ENCODE peak calls at places on chromosomes 1 and 21, in eight cellular contexts. One of them, this sample, is unnamed. For H3K36me3 and H3K27me3, the result is how much of the 10 kb centered on the place peaks cover.

GRCh38 chr1:36612881-36613280 is 130.2 kb upstream of the CSF3R start:
- DNase-seq in tibial artery: no peak
- DNase-seq in SJSA1: no peak
- DNase-seq in effector memory CD4-positive, alpha-beta T cell: no peak
- DNase-seq in CD4-positive, alpha-beta memory T cell: no peak
- DNase-seq in thoracic aorta: no peak
- DNase-seq in GM23338: peak
- DNase-seq in kidney epithelial cell: no peak
- DNase-seq in this sample: no peak

GRCh38 chr1:62685431-62685859 is 2.7 kb downstream of the DOCK7 start:
- DNase-seq in tibial artery: no peak
- DNase-seq in SJSA1: no peak
- DNase-seq in effector memory CD4-positive, alpha-beta T cell: no peak
- DNase-seq in CD4-positive, alpha-beta memory T cell: no peak
- DNase-seq in thoracic aorta: no peak
- DNase-seq in GM23338: no peak
- DNase-seq in kidney epithelial cell: no peak
- DNase-seq in this sample: no peak

GRCh38 chr21:41961753-41962152 is 7.9 kb upstream of the C2CD2 start:
- DNase-seq in tibial artery: no peak
- DNase-seq in SJSA1: no peak
- DNase-seq in effector memory CD4-positive, alpha-beta T cell: no peak
- DNase-seq in CD4-positive, alpha-beta memory T cell: no peak
- DNase-seq in thoracic aorta: no peak
- DNase-seq in GM23338: no peak
- DNase-seq in kidney epithelial cell: no peak
- DNase-seq in this sample: no peak

GRCh38 chr1:4108741-4109625 is 208.9 kb upstream of the C1orf174 start:
- DNase-seq in tibial artery: no peak
- DNase-seq in SJSA1: no peak
- DNase-seq in effector memory CD4-positive, alpha-beta T cell: no peak
- DNase-seq in CD4-positive, alpha-beta memory T cell: no peak
- DNase-seq in thoracic aorta: no peak
- DNase-seq in GM23338: no peak
- DNase-seq in kidney epithelial cell: no peak
- DNase-seq in this sample: no peak

GRCh38 chr1:180270767-180271639 is 40.9 kb downstream of the LHX4 start:
- DNase-seq in tibial artery: no peak
- DNase-seq in SJSA1: peak
- DNase-seq in effector memory CD4-positive, alpha-beta T cell: no peak
- DNase-seq in CD4-positive, alpha-beta memory T cell: no peak
- DNase-seq in thoracic aorta: no peak
- DNase-seq in GM23338: peak
- DNase-seq in kidney epithelial cell: peak
- DNase-seq in this sample: no peak

GRCh38 chr1:156167536-156167935 is 14.2 kb downstream of the SEMA4A start:
- DNase-seq in tibial artery: no peak
- DNase-seq in SJSA1: no peak
- DNase-seq in effector memory CD4-positive, alpha-beta T cell: no peak
- DNase-seq in CD4-positive, alpha-beta memory T cell: no peak
- DNase-seq in thoracic aorta: no peak
- DNase-seq in GM23338: no peak
- DNase-seq in kidney epithelial cell: no peak
- DNase-seq in this sample: no peak

GRCh38 chr1:203906932-203907331 is 45.5 kb downstream of the SNRPE start:
- DNase-seq in tibial artery: no peak
- DNase-seq in SJSA1: peak
- DNase-seq in effector memory CD4-positive, alpha-beta T cell: no peak
- DNase-seq in CD4-positive, alpha-beta memory T cell: no peak
- DNase-seq in thoracic aorta: no peak
- DNase-seq in GM23338: no peak
- DNase-seq in kidney epithelial cell: peak
- DNase-seq in this sample: peak

GRCh38 chr21:17752171-17752570 is 67.0 kb downstream of the C21orf91 start:
- DNase-seq in tibial artery: no peak
- DNase-seq in SJSA1: no peak
- DNase-seq in effector memory CD4-positive, alpha-beta T cell: no peak
- DNase-seq in CD4-positive, alpha-beta memory T cell: no peak
- DNase-seq in thoracic aorta: no peak
- DNase-seq in GM23338: no peak
- DNase-seq in kidney epithelial cell: no peak
- DNase-seq in this sample: no peak

GRCh38 chr1:206890125-206890637 is 7.1 kb upstream of the IL24 start:
- DNase-seq in tibial artery: no peak
- DNase-seq in SJSA1: peak
- DNase-seq in effector memory CD4-positive, alpha-beta T cell: no peak
- DNase-seq in CD4-positive, alpha-beta memory T cell: no peak
- DNase-seq in thoracic aorta: no peak
- DNase-seq in GM23338: peak
- DNase-seq in kidney epithelial cell: no peak
- DNase-seq in this sample: no peak

DNA sequence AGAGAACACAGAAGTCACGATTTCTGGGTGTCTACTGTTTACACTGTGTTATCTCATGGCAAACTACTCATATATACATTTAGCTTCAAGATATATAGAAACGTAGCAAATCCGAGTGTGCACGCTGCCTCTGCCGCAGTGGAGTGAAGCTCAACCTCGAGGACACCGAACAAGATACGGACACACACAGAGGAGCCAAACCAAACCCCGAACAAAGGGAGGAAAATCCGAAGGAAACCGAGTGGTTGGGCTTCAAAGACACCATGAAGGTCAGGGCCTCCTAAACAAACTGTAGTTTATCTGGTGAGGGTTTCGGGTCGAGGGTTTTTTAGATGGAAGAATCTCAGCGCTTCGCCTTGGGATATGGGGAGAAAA is 34.5 kb downstream of the SLC45A1 start:
- DNase-seq in tibial artery: peak
- DNase-seq in SJSA1: no peak
- DNase-seq in effector memory CD4-positive, alpha-beta T cell: no peak
- DNase-seq in CD4-positive, alpha-beta memory T cell: no peak
- DNase-seq in thoracic aorta: no peak
- DNase-seq in GM23338: no peak
- DNase-seq in kidney epithelial cell: no peak
- DNase-seq in this sample: no peak
- H3K36me3 ChIP-seq in tibial artery: under half
- H3K36me3 ChIP-seq in SJSA1: half or more
- H3K36me3 ChIP-seq in effector memory CD4-positive, alpha-beta T cell: under half
- H3K36me3 ChIP-seq in CD4-positive, alpha-beta memory T cell: under half
- H3K36me3 ChIP-seq in thoracic aorta: under half
- H3K36me3 ChIP-seq in GM23338: under half
- H3K36me3 ChIP-seq in kidney epithelial cell: under half
- H3K36me3 ChIP-seq in this sample: under half

DNA sequence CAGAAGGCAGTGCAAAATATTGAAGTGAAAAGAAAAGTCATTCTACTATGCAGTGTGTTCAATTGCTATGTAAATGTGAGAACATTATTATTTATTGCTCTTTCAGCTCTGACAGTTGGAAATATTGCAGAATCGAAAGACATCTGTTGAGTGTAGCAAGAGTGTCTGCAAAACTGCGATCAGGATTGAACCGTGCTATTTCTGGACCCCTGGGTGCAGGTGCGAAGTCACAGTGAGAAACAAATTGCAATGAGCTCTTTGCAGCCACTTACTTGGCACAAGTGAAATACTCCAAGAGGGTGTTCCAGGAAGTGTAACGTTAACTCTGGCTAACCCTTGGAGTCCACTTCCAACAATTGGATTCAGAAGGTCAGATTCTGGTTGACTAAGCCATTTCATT is 566.5 kb downstream of the AJAP1 start:
- DNase-seq in tibial artery: no peak
- DNase-seq in SJSA1: no peak
- DNase-seq in effector memory CD4-positive, alpha-beta T cell: no peak
- DNase-seq in CD4-positive, alpha-beta memory T cell: no peak
- DNase-seq in thoracic aorta: no peak
- DNase-seq in GM23338: no peak
- DNase-seq in kidney epithelial cell: no peak
- DNase-seq in this sample: no peak
- H3K27me3 ChIP-seq in tibial artery: under half
- H3K27me3 ChIP-seq in SJSA1: under half
- H3K27me3 ChIP-seq in effector memory CD4-positive, alpha-beta T cell: under half
- H3K27me3 ChIP-seq in CD4-positive, alpha-beta memory T cell: under half
- H3K27me3 ChIP-seq in thoracic aorta: under half
- H3K27me3 ChIP-seq in GM23338: under half
- H3K27me3 ChIP-seq in kidney epithelial cell: under half
- H3K27me3 ChIP-seq in this sample: under half

GRCh38 chr1:161171191-161171590 is 5.0 kb downstream of the PPOX start:
- DNase-seq in tibial artery: no peak
- DNase-seq in SJSA1: no peak
- DNase-seq in effector memory CD4-positive, alpha-beta T cell: no peak
- DNase-seq in CD4-positive, alpha-beta memory T cell: no peak
- DNase-seq in thoracic aorta: no peak
- DNase-seq in GM23338: peak
- DNase-seq in kidney epithelial cell: no peak
- DNase-seq in this sample: no peak
- H3K36me3 ChIP-seq in tibial artery: under half
- H3K36me3 ChIP-seq in SJSA1: half or more
- H3K36me3 ChIP-seq in effector memory CD4-positive, alpha-beta T cell: half or more
- H3K36me3 ChIP-seq in CD4-positive, alpha-beta memory T cell: half or more
- H3K36me3 ChIP-seq in thoracic aorta: under half
- H3K36me3 ChIP-seq in GM23338: under half
- H3K36me3 ChIP-seq in kidney epithelial cell: under half
- H3K36me3 ChIP-seq in this sample: under half

GRCh38 chr1:18271336-18271735 is 163.7 kb downstream of the IGSF21 start:
- DNase-seq in tibial artery: no peak
- DNase-seq in SJSA1: no peak
- DNase-seq in effector memory CD4-positive, alpha-beta T cell: no peak
- DNase-seq in CD4-positive, alpha-beta memory T cell: no peak
- DNase-seq in thoracic aorta: no peak
- DNase-seq in GM23338: no peak
- DNase-seq in kidney epithelial cell: no peak
- DNase-seq in this sample: no peak
- H3K27me3 ChIP-seq in tibial artery: under half
- H3K27me3 ChIP-seq in SJSA1: under half
- H3K27me3 ChIP-seq in effector memory CD4-positive, alpha-beta T cell: under half
- H3K27me3 ChIP-seq in CD4-positive, alpha-beta memory T cell: under half
- H3K27me3 ChIP-seq in thoracic aorta: under half
- H3K27me3 ChIP-seq in GM23338: under half
- H3K27me3 ChIP-seq in kidney epithelial cell: under half
- H3K27me3 ChIP-seq in this sample: under half

DNA sequence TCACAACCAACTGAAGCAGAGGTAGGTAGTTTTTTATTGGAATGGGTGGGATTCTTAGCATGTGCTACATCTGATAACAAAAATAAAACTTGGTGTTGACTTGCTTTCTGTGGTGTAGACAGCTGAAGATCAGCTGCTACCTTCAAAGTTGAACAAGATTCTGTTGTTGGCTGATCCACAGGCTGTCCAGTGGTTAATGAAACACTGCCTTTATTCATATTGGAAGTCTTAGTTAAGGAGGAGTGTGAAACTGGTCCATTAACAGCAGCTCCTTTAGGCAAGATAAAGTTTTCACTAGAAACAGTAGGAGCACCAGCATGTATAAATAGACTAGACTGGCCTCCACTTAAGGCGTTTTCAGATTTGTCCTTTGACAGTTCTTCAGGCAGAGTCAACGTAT is 81.1 kb downstream of the ZNF644 start:
- DNase-seq in tibial artery: no peak
- DNase-seq in SJSA1: no peak
- DNase-seq in effector memory CD4-positive, alpha-beta T cell: no peak
- DNase-seq in CD4-positive, alpha-beta memory T cell: no peak
- DNase-seq in thoracic aorta: no peak
- DNase-seq in GM23338: no peak
- DNase-seq in kidney epithelial cell: no peak
- DNase-seq in this sample: no peak
- H3K36me3 ChIP-seq in tibial artery: under half
- H3K36me3 ChIP-seq in SJSA1: under half
- H3K36me3 ChIP-seq in effector memory CD4-positive, alpha-beta T cell: under half
- H3K36me3 ChIP-seq in CD4-positive, alpha-beta memory T cell: under half
- H3K36me3 ChIP-seq in thoracic aorta: under half
- H3K36me3 ChIP-seq in GM23338: under half
- H3K36me3 ChIP-seq in kidney epithelial cell: under half
- H3K36me3 ChIP-seq in this sample: under half

GRCh38 chr1:66767590-66767989 is 15.3 kb downstream of the DYNLT5 start:
- DNase-seq in tibial artery: no peak
- DNase-seq in SJSA1: no peak
- DNase-seq in effector memory CD4-positive, alpha-beta T cell: no peak
- DNase-seq in CD4-positive, alpha-beta memory T cell: no peak
- DNase-seq in thoracic aorta: no peak
- DNase-seq in GM23338: no peak
- DNase-seq in kidney epithelial cell: no peak
- DNase-seq in this sample: no peak
- H3K27me3 ChIP-seq in tibial artery: under half
- H3K27me3 ChIP-seq in SJSA1: under half
- H3K27me3 ChIP-seq in effector memory CD4-positive, alpha-beta T cell: under half
- H3K27me3 ChIP-seq in CD4-positive, alpha-beta memory T cell: under half
- H3K27me3 ChIP-seq in thoracic aorta: under half
- H3K27me3 ChIP-seq in GM23338: under half
- H3K27me3 ChIP-seq in kidney epithelial cell: under half
- H3K27me3 ChIP-seq in this sample: under half

DNA sequence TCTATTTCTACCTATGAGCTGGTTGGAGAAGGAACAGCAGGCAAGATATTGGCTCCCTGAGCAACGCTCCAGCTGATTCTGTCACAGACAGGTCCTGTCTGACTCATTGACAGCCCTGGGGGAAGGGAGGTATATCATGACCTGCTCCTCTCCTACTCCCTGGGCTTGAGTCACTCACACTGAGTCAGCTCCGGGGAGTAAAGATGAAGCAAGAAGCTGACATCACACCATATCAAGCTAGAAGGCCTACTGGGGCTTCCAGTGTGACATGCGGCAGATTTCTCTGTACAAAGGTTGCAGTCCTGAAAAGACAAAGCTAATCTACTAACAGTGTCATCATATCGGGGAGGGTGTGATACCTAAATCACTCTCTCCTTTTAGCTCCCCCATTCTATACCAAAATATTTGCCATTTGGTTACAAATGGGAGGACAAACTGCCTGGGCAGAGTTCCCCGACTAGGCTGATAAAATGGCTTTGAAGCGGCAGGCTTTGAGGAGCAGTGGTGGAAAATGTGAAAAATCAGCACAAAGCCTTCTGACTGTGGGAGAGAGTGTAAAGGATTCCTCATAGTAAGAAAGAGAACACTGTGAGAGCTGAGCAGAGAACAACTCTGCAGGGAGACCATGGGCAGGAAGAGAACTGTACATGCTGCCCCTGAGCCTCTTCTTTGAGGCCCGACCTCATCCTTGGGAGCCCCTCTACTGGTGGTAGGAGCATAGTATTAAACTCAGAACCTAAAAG is 15.5 kb downstream of the PI4KB start:
- DNase-seq in tibial artery: peak
- DNase-seq in SJSA1: peak
- DNase-seq in effector memory CD4-positive, alpha-beta T cell: peak
- DNase-seq in CD4-positive, alpha-beta memory T cell: peak
- DNase-seq in thoracic aorta: peak
- DNase-seq in GM23338: no peak
- DNase-seq in kidney epithelial cell: peak
- DNase-seq in this sample: peak
- H3K36me3 ChIP-seq in tibial artery: under half
- H3K36me3 ChIP-seq in SJSA1: half or more
- H3K36me3 ChIP-seq in effector memory CD4-positive, alpha-beta T cell: half or more
- H3K36me3 ChIP-seq in CD4-positive, alpha-beta memory T cell: half or more
- H3K36me3 ChIP-seq in thoracic aorta: under half
- H3K36me3 ChIP-seq in GM23338: under half
- H3K36me3 ChIP-seq in kidney epithelial cell: under half
- H3K36me3 ChIP-seq in this sample: under half

This sample was measured in BJ.